ENCODE peak calls at places on chromosomes 16 and 17, in six cellular contexts. F is left lung; N is A673; W is lower lobe of right lung; G is PC-3; Z is CD8-positive, alpha-beta memory T cell. R is an unnamed sample.

GRCh38 chr16:78437352-78437968 is 338.0 kb downstream of the WWOX start:
- DNase-seq in W (no peak), F (no peak), Z (peak; percentile 8), G (peak; percentile 36), N (peak; percentile 26), R (no peak)

GRCh38 chr17:81960130-81960958 is 643 bp downstream of the NOTUM start:
- DNase-seq in W (no peak), Z (no peak), G (no peak), N (no peak), F (no peak), R (peak; percentile 78)

GRCh38 chr17:11389583-11389982 is 148.6 kb downstream of the SHISA6 start:
- DNase-seq in Z (no peak), F (no peak), N (no peak), W (no peak), G (no peak), R (no peak)

GRCh38 chr17:6910987-6911603 is 79.6 kb upstream of the TEKT1 start:
- DNase-seq in Z (no peak), N (peak; percentile 74), F (no peak), W (no peak), G (peak; percentile 64), R (no peak)

GRCh38 chr17:78759203-78759968 is 22.7 kb downstream of the CYTH1 start:
- DNase-seq in Z (peak; percentile 59), G (no peak), N (no peak), F (peak; percentile 80), W (peak; percentile 86), R (peak; percentile 81)

GRCh38 chr16:47965439-47965838 is 190.4 kb downstream of the ABCC12 start:
- DNase-seq in Z (no peak), N (no peak), F (no peak), G (no peak), W (no peak), R (no peak)

GRCh38 chr17:79741751-79742588 is 11.2 kb downstream of the ENPP7 start:
- DNase-seq in F (peak; percentile 53), Z (peak; percentile 62), N (peak; percentile 83), G (peak; percentile 87), W (peak; percentile 83), R (peak; percentile 78)

GRCh38 chr17:21302711-21303425 is 18.4 kb downstream of the MAP2K3 start:
- DNase-seq in G (no peak), W (peak; percentile 51), F (no peak), Z (no peak), N (no peak), R (peak; percentile 55)

GRCh38 chr17:42980766-42981397 is 517 bp downstream of the RUNDC1 start:
- DNase-seq in Z (peak; percentile 42), N (no peak), F (peak; percentile 61), G (peak; percentile 62), W (peak; percentile 69), R (peak; percentile 59)

GRCh38 chr17:556431-556995 is 158.1 kb downstream of the VPS53 start:
- DNase-seq in F (no peak), Z (no peak), W (no peak), N (peak; percentile 33), G (no peak), R (no peak)

GRCh38 chr16:57801098-57801855 is 1.0 kb downstream of the KIFC3 start:
- DNase-seq in N (no peak), F (no peak), Z (no peak), W (peak; percentile 26), G (peak; percentile 62), R (no peak)

GRCh38 chr17:59643159-59643857 is 23.6 kb downstream of the CLTC start:
- DNase-seq in W (no peak), F (no peak), G (peak; percentile 63), Z (no peak), N (no peak), R (no peak)

DNA sequence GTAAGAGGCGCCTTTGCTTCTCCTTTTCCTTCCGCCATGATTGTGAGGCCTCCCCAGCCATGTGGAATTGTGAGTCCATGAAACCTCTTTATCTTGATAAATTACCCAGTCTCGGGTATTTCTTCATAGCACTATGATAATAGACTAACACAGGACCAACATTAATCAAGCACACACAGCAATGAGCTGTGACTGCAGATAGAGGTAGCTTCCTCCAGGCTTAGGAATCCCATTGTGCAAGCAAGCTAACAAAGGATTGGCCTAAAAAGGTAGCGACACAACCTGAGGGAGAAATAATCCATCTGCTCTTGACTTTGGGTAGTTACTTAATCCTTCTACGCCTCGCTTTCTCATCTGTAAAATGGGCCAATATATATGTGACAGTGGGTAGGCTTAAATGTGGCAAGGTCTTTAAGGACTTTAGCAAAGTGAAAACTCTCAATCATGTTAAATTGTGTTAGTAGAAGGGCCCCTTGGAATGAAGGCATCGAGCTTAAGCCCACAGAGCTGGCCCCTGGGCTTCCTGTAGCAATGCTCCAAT is 393.6 kb downstream of the SOX9 start:
- DNase-seq in Z (no peak), N (no peak), W (no peak), G (no peak), F (no peak), R (no peak)
- H3K4me1 ChIP-seq in Z (no peaks in the 10 kb centered on the region), N (peaks cover 10% of the 10 kb centered on the region), W (peaks cover 15% of the 10 kb centered on the region), G (peaks cover 41% of the 10 kb centered on the region), F (no peaks in the 10 kb centered on the region), R (no peaks in the 10 kb centered on the region)

GRCh38 chr16:86994651-86995171 is 322.5 kb downstream of the C16orf95 start:
- DNase-seq in G (peak; percentile 58), F (no peak), Z (no peak), W (no peak), N (peak; percentile 10), R (no peak)
- H3K4me3 ChIP-seq in G (no peak overlapping the region), F (no peak overlapping the region), Z (no peak overlapping the region), W (no peak overlapping the region), N (no peak overlapping the region), R (no peak overlapping the region)

DNA sequence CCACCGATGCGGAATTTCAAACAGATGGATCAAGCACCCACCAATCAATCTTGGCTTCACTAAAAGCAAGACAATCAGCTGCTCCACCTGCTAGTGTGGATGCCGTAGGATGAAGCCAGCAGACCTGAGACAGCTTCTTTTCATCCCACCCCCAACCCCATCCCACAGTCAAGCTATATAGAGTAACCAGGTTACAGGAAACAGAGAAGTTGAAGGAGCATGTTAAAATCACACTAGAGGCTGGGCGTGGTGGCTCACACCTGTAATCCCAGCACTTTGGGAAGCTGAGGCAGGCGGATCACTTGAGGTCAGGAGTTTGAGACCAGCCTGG is 37.7 kb downstream of the CMTM4 start:
- DNase-seq in F (no peak), W (no peak), N (no peak), Z (no peak), G (no peak), R (no peak)
- H3K4me1 ChIP-seq in F (peaks cover 23% of the 10 kb centered on the region), W (peaks cover 27% of the 10 kb centered on the region), N (peaks cover 16% of the 10 kb centered on the region), Z (no peaks in the 10 kb centered on the region), G (peaks cover 21% of the 10 kb centered on the region), R (no peaks in the 10 kb centered on the region)

GRCh38 chr17:55264273-55264639 is 504 bp upstream of the HLF start:
- DNase-seq in W (no peak), Z (no peak), F (no peak), N (no peak), G (no peak), R (no peak)

GRCh38 chr17:55265434-55266021 is 768 bp downstream of the HLF start:
- DNase-seq in Z (no peak), F (no peak), N (no peak), G (no peak), W (no peak), R (no peak)

GRCh38 chr17:55266051-55266957 is 1.5 kb downstream of the HLF start:
- DNase-seq in N (no peak), F (no peak), Z (no peak), G (no peak), W (no peak), R (no peak)

GRCh38 chr17:55263565-55264272 is 1.0 kb upstream of the HLF start:
- DNase-seq in N (no peak), Z (no peak), W (no peak), F (no peak), G (no peak), R (no peak)

DNA sequence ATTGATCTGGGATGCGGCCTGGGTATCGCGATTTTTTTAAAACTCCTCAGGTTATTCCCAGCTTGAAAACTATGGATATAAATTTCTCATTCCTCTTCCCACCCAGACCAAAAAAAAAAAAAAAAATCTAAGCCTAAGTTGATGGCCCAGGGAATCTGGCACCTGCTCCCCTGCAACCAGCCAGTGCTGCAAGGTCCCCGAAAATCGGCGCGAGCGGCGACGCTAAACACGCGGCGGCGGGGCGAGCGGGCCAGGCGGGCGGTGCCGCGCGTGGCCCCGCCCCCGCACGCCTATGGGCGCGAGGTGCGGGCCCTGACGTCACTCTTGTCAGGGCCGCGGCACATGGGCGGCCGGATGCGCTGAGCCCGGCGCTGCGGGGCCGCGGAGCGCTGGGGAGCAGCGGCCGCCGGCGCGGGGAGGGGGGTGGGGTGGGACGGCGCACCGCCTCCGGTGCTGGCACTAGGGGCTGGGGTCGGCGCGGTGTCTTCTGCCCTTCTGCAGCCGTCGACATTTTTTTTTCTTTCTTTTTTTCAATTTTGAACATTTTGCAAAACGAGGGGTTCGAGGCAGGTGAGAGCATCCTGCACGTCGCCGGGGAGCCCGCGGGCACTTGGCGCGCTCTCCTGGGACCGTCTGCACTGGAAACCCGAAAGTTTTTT is at the start of gene HLF:
- DNase-seq in Z (peak; percentile 53), W (peak; percentile 74), F (peak; percentile 73), N (peak; percentile 90), G (peak; percentile 70), R (peak; percentile 83)
- H3K4me3 ChIP-seq in Z (peak within 1 kb of the TSS; percentile 40), W (peak within 1 kb of the TSS; percentile 61), F (peak within 1 kb of the TSS; percentile 43), N (peak within 1 kb of the TSS; percentile 48), G (peak within 1 kb of the TSS; percentile 41), R (peak within 1 kb of the TSS; percentile 77)

DNA sequence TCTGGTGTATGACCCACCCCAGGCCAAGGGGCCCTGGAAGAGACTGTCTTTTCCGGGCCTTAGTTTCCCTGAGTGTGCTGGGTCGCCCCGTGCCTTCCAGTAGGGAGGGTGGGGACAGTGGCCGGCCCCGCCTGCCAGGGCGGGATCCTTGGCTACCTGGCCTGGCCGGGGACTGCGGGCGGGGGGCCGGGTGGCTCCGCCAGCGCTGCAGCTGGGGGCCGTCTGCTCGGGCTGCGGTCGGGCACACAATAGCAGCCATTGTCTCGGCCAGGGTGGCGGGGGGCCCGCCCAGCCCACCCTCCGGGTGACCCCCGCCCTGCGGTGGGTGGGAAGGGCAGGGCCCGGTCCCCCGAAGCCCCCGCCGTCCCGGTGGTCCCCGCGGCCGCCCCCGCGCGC is 11.5 kb downstream of the GLIS2 start:
- DNase-seq in Z (no peak), W (no peak), N (no peak), G (no peak), F (no peak), R (no peak)
- H3K4me1 ChIP-seq in Z (peaks cover 6% of the 10 kb centered on the region), W (peaks cover 78% of the 10 kb centered on the region), N (peaks cover 18% of the 10 kb centered on the region), G (no peaks in the 10 kb centered on the region), F (peaks cover 88% of the 10 kb centered on the region), R (no peaks in the 10 kb centered on the region)

R was measured in aorta.